ENCODE peak calls at places on chromosomes 1 and 21, in seven cellular contexts. E, X, F, Q, G, I and P are unnamed samples.

GRCh38 chr1:156581661-156582387 is 2.3 kb downstream of the TTC24 start:
- DNase-seq in E (no peak), X (no peak), F (no peak), Q (no peak), G (peak), I (peak), P (no peak)

GRCh38 chr1:116375165-116375883 is 2.3 kb downstream of the ATP1A1 start:
- DNase-seq in E (no peak), X (no peak), F (no peak), Q (no peak), G (no peak), I (no peak), P (no peak)

GRCh38 chr1:100383743-100384405 is 31.6 kb downstream of the CDC14A start:
- DNase-seq in E (peak), X (no peak), F (no peak), Q (no peak), G (no peak), I (no peak), P (no peak)

GRCh38 chr1:223683586-223684487 is 18.3 kb upstream of the CAPN8 start:
- DNase-seq in E (peak), X (no peak), F (peak), Q (peak), G (peak), I (peak), P (peak)

GRCh38 chr1:71296551-71296950 is 215.7 kb upstream of the ZRANB2 start:
- DNase-seq in E (no peak), X (no peak), F (no peak), Q (no peak), G (no peak), I (no peak), P (no peak)

GRCh38 chr1:172484252-172484651 is 40.4 kb upstream of the PIGC start:
- DNase-seq in E (no peak), X (no peak), F (no peak), Q (no peak), G (no peak), I (no peak), P (no peak)

GRCh38 chr21:35266546-35266945 is 217.4 kb upstream of the RUNX1 start:
- DNase-seq in E (no peak), X (no peak), F (no peak), Q (no peak), G (no peak), I (no peak), P (no peak)

GRCh38 chr1:15962671-15963362 is 13.1 kb downstream of the ZBTB17 start:
- DNase-seq in E (no peak), X (no peak), F (no peak), Q (no peak), G (no peak), I (no peak), P (no peak)

GRCh38 chr1:203408485-203409229 is 57.7 kb upstream of the FMOD start:
- DNase-seq in E (no peak), X (peak), F (no peak), Q (peak), G (no peak), I (no peak), P (peak)

GRCh38 chr21:32886339-32886738 is 114.8 kb upstream of the PAXBP1 start:
- DNase-seq in E (no peak), X (no peak), F (no peak), Q (peak), G (peak), I (peak), P (peak)

GRCh38 chr21:19246018-19246417 is 842.4 kb upstream of the TMPRSS15 start:
- DNase-seq in E (no peak), X (no peak), F (no peak), Q (no peak), G (no peak), I (no peak), P (no peak)

GRCh38 chr1:212605441-212605976 is 3.1 kb upstream of the ATF3 start:
- DNase-seq in E (no peak), X (no peak), F (no peak), Q (no peak), G (no peak), I (no peak), P (no peak)

GRCh38 chr1:209755926-209756607 is at the start of gene TRAF3IP3:
- DNase-seq in E (no peak), X (no peak), F (no peak), Q (no peak), G (peak), I (peak), P (no peak)

GRCh38 chr21:45496968-45497845 is 45.0 kb downstream of the SLC19A1 start:
- DNase-seq in E (no peak), X (peak), F (no peak), Q (no peak), G (no peak), I (no peak), P (no peak)

GRCh38 chr1:1000357-1001056 is 610 bp upstream of the HES4 start:
- DNase-seq in E (peak), X (peak), F (peak), Q (peak), G (peak), I (no peak), P (peak)

GRCh38 chr1:172605641-172606040 is 53.3 kb upstream of the FASLG start:
- DNase-seq in E (no peak), X (no peak), F (no peak), Q (no peak), G (no peak), I (no peak), P (no peak)

GRCh38 chr1:10793129-10793651 is 3.3 kb downstream of the CASZ1 start:
- DNase-seq in E (no peak), X (no peak), F (no peak), Q (peak), G (no peak), I (no peak), P (peak)

GRCh38 chr1:34131396-34132160 is 33.5 kb downstream of the CSMD2 start:
- DNase-seq in E (no peak), X (no peak), F (no peak), Q (no peak), G (no peak), I (no peak), P (no peak)

GRCh38 chr1:110042981-110043380 is 8.6 kb downstream of the STRIP1 start:
- DNase-seq in E (no peak), X (no peak), F (no peak), Q (no peak), G (no peak), I (no peak), P (no peak)

GRCh38 chr1:215887618-215888017 is 320.5 kb downstream of the KCTD3 start:
- DNase-seq in E (peak), X (no peak), F (no peak), Q (no peak), G (no peak), I (no peak), P (no peak)

GRCh38 chr1:154502066-154502741 is at the start of the genes SHE and TDRD10:
- DNase-seq in E (peak), X (peak), F (no peak), Q (no peak), G (no peak), I (no peak), P (no peak)

GRCh38 chr21:39062196-39062900 is 120.9 kb downstream of the PSMG1 start:
- DNase-seq in E (no peak), X (no peak), F (no peak), Q (no peak), G (no peak), I (no peak), P (no peak)

GRCh38 chr1:184143449-184143848 is 91.9 kb downstream of the TSEN15 start:
- DNase-seq in E (no peak), X (no peak), F (no peak), Q (no peak), G (no peak), I (no peak), P (no peak)

GRCh38 chr1:26826261-26827201 is at the start of gene ZDHHC18:
- DNase-seq in E (peak), X (peak), F (peak), Q (peak), G (peak), I (peak), P (peak)

GRCh38 chr1:223216482-223217205 is 73.6 kb upstream of the TLR5 start:
- DNase-seq in E (no peak), X (no peak), F (no peak), Q (no peak), G (no peak), I (no peak), P (no peak)

GRCh38 chr1:160767417-160768294 is 28.3 kb upstream of the LY9 start:
- DNase-seq in E (no peak), X (no peak), F (no peak), Q (no peak), G (peak), I (peak), P (no peak)

GRCh38 chr1:153717330-153717729 is 10.5 kb upstream of the INTS3 start:
- DNase-seq in E (no peak), X (no peak), F (no peak), Q (no peak), G (no peak), I (no peak), P (no peak)

GRCh38 chr21:43957629-43958362 is 54.3 kb upstream of the TRAPPC10 start:
- DNase-seq in E (no peak), X (no peak), F (no peak), Q (no peak), G (no peak), I (no peak), P (no peak)

GRCh38 chr1:53559391-53559815 is 100.2 kb downstream of the DMRTB1 start:
- DNase-seq in E (no peak), X (peak), F (no peak), Q (no peak), G (no peak), I (no peak), P (no peak)

GRCh38 chr1:246002725-246003441 is 504.2 kb downstream of the SMYD3 start:
- DNase-seq in E (peak), X (peak), F (peak), Q (peak), G (peak), I (peak), P (peak)

GRCh38 chr1:202187697-202188407 is 5.7 kb upstream of the LGR6 start:
- DNase-seq in E (no peak), X (no peak), F (no peak), Q (no peak), G (no peak), I (no peak), P (no peak)

GRCh38 chr1:64171797-64172281 is 31.6 kb upstream of the UBE2U start:
- DNase-seq in E (peak), X (no peak), F (no peak), Q (peak), G (no peak), I (no peak), P (peak)

GRCh38 chr1:6259491-6260362 is 1.2 kb downstream of the GPR153 start:
- DNase-seq in E (peak), X (peak), F (peak), Q (peak), G (peak), I (peak), P (peak)

GRCh38 chr1:184393924-184394323 is 7.1 kb downstream of the C1orf21 start:
- DNase-seq in E (no peak), X (no peak), F (no peak), Q (no peak), G (no peak), I (no peak), P (no peak)

GRCh38 chr1:62784509-62785365 is 805 bp downstream of the ATG4C start:
- DNase-seq in E (no peak), X (no peak), F (no peak), Q (peak), G (no peak), I (no peak), P (no peak)

GRCh38 chr21:46183910-46184624 is at the start of gene SPATC1L:
- DNase-seq in E (peak), X (peak), F (peak), Q (peak), G (no peak), I (peak), P (no peak)

GRCh38 chr1:203268901-203269653 is 36.2 kb upstream of the BTG2 start:
- DNase-seq in E (peak), X (no peak), F (no peak), Q (peak), G (no peak), I (peak), P (peak)